ENCODE peak calls at places on chromosomes 12 and 14, in five cellular contexts. One of them, this sample, is unnamed. For H3K9me3, the result is how much of the 10 kb centered on the place peaks cover.

GRCh38 chr12:48758737-48759136 is 30.2 kb downstream of the ADCY6 start:
- DNase-seq in uterus: no peak
- DNase-seq in PC-3: no peak
- DNase-seq in CD8-positive, alpha-beta memory T cell: no peak
- DNase-seq in psoas muscle: no peak
- DNase-seq in this sample: no peak

GRCh38 chr14:93249128-93249831 is 42.2 kb downstream of the UBR7 start:
- DNase-seq in uterus: no peak
- DNase-seq in PC-3: no peak
- DNase-seq in CD8-positive, alpha-beta memory T cell: no peak
- DNase-seq in psoas muscle: no peak
- DNase-seq in this sample: no peak

GRCh38 chr14:90061849-90062794 is at the start of gene KCNK13:
- DNase-seq in uterus: no peak
- DNase-seq in PC-3: peak
- DNase-seq in CD8-positive, alpha-beta memory T cell: no peak
- DNase-seq in psoas muscle: peak
- DNase-seq in this sample: no peak

GRCh38 chr14:55673048-55673447 is 93.0 kb downstream of the KTN1 start:
- DNase-seq in uterus: no peak
- DNase-seq in PC-3: no peak
- DNase-seq in CD8-positive, alpha-beta memory T cell: no peak
- DNase-seq in psoas muscle: no peak
- DNase-seq in this sample: no peak

GRCh38 chr14:88556581-88556980 is 1.8 kb upstream of the PTPN21 start:
- DNase-seq in uterus: no peak
- DNase-seq in PC-3: no peak
- DNase-seq in CD8-positive, alpha-beta memory T cell: no peak
- DNase-seq in psoas muscle: no peak
- DNase-seq in this sample: no peak

GRCh38 chr12:116598341-116599284 is 39.4 kb downstream of the MAP1LC3B2 start:
- DNase-seq in uterus: peak
- DNase-seq in PC-3: peak
- DNase-seq in CD8-positive, alpha-beta memory T cell: no peak
- DNase-seq in psoas muscle: no peak
- DNase-seq in this sample: no peak

GRCh38 chr14:74618078-74618952 is 6.3 kb upstream of the LTBP2 start:
- DNase-seq in uterus: no peak
- DNase-seq in PC-3: peak
- DNase-seq in CD8-positive, alpha-beta memory T cell: peak
- DNase-seq in psoas muscle: no peak
- DNase-seq in this sample: peak

GRCh38 chr14:29376251-29376650 is 551.4 kb downstream of the PRKD1 start:
- DNase-seq in uterus: no peak
- DNase-seq in PC-3: no peak
- DNase-seq in CD8-positive, alpha-beta memory T cell: no peak
- DNase-seq in psoas muscle: no peak
- DNase-seq in this sample: no peak

GRCh38 chr12:46664771-46665287 is 161.0 kb downstream of the SLC38A4 start:
- DNase-seq in uterus: peak
- DNase-seq in PC-3: peak
- DNase-seq in CD8-positive, alpha-beta memory T cell: no peak
- DNase-seq in psoas muscle: no peak
- DNase-seq in this sample: no peak

GRCh38 chr12:26338574-26339572 is 143.5 kb downstream of the SSPN start:
- DNase-seq in uterus: no peak
- DNase-seq in PC-3: peak
- DNase-seq in CD8-positive, alpha-beta memory T cell: no peak
- DNase-seq in psoas muscle: no peak
- DNase-seq in this sample: no peak

GRCh38 chr12:69151254-69151751 is 88.1 kb upstream of the CPSF6 start:
- DNase-seq in uterus: no peak
- DNase-seq in PC-3: no peak
- DNase-seq in CD8-positive, alpha-beta memory T cell: no peak
- DNase-seq in psoas muscle: no peak
- DNase-seq in this sample: no peak

GRCh38 chr12:51847830-51848727 is at the start of gene FIGNL2:
- DNase-seq in uterus: no peak
- DNase-seq in PC-3: no peak
- DNase-seq in CD8-positive, alpha-beta memory T cell: no peak
- DNase-seq in psoas muscle: peak
- DNase-seq in this sample: peak
- H3K27ac ChIP-seq in uterus: peak
- H3K27ac ChIP-seq in PC-3: no peak
- H3K27ac ChIP-seq in CD8-positive, alpha-beta memory T cell: no peak
- H3K27ac ChIP-seq in psoas muscle: no peak
- H3K27ac ChIP-seq in this sample: peak

GRCh38 chr12:56160894-56161667 is 2.9 kb downstream of the MYL6 start:
- DNase-seq in uterus: no peak
- DNase-seq in PC-3: no peak
- DNase-seq in CD8-positive, alpha-beta memory T cell: no peak
- DNase-seq in psoas muscle: no peak
- DNase-seq in this sample: no peak

GRCh38 chr12:56158926-56159461 is 835 bp downstream of the MYL6 start:
- DNase-seq in uterus: peak
- DNase-seq in PC-3: peak
- DNase-seq in CD8-positive, alpha-beta memory T cell: no peak
- DNase-seq in psoas muscle: peak
- DNase-seq in this sample: peak

GRCh38 chr12:56161677-56162351 is 3.7 kb downstream of the MYL6 start:
- DNase-seq in uterus: no peak
- DNase-seq in PC-3: no peak
- DNase-seq in CD8-positive, alpha-beta memory T cell: no peak
- DNase-seq in psoas muscle: no peak
- DNase-seq in this sample: no peak

GRCh38 chr12:56159482-56160105 is 1.4 kb downstream of the MYL6 start:
- DNase-seq in uterus: no peak
- DNase-seq in PC-3: no peak
- DNase-seq in CD8-positive, alpha-beta memory T cell: no peak
- DNase-seq in psoas muscle: no peak
- DNase-seq in this sample: no peak

GRCh38 chr12:56160160-56160763 is 2.1 kb downstream of the MYL6 start:
- DNase-seq in uterus: no peak
- DNase-seq in PC-3: peak
- DNase-seq in CD8-positive, alpha-beta memory T cell: peak
- DNase-seq in psoas muscle: no peak
- DNase-seq in this sample: no peak
- H3K4me3 ChIP-seq in uterus: peak
- H3K4me3 ChIP-seq in PC-3: peak
- H3K4me3 ChIP-seq in CD8-positive, alpha-beta memory T cell: peak
- H3K4me3 ChIP-seq in psoas muscle: peak
- H3K4me3 ChIP-seq in this sample: peak

GRCh38 chr12:4567073-4567881 is 5.3 kb downstream of the DYRK4 start:
- DNase-seq in uterus: no peak
- DNase-seq in PC-3: no peak
- DNase-seq in CD8-positive, alpha-beta memory T cell: no peak
- DNase-seq in psoas muscle: no peak
- DNase-seq in this sample: no peak

DNA sequence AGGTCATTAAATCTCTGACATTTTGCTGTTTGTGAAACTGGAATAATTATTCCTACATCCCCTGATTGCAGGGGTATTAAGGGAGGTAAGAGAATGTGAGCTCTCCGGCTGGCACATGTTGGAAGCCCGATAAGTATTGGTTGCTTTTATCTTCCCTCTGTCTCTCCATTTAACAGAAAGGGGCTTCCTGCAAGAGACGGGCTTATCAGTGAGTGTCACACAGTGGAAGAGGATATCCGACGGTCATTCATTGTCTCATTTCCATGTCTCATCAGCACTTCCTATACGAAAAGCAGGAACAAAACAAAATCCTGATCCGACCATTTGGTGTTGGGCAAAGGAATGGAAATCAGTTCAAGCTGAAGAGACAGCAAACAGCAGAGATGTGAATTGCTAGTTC is 10.7 kb downstream of the DYRK4 start:
- DNase-seq in uterus: no peak
- DNase-seq in PC-3: no peak
- DNase-seq in CD8-positive, alpha-beta memory T cell: no peak
- DNase-seq in psoas muscle: no peak
- DNase-seq in this sample: no peak
- H3K9me3 ChIP-seq in uterus: under half
- H3K9me3 ChIP-seq in PC-3: under half
- H3K9me3 ChIP-seq in CD8-positive, alpha-beta memory T cell: under half
- H3K9me3 ChIP-seq in psoas muscle: under half
- H3K9me3 ChIP-seq in this sample: under half

GRCh38 chr12:13142747-13143146 is 39.3 kb upstream of the GSG1 start:
- DNase-seq in uterus: no peak
- DNase-seq in PC-3: no peak
- DNase-seq in CD8-positive, alpha-beta memory T cell: no peak
- DNase-seq in psoas muscle: no peak
- DNase-seq in this sample: peak
- H3K27ac ChIP-seq in uterus: no peak
- H3K27ac ChIP-seq in PC-3: no peak
- H3K27ac ChIP-seq in CD8-positive, alpha-beta memory T cell: no peak
- H3K27ac ChIP-seq in psoas muscle: no peak
- H3K27ac ChIP-seq in this sample: no peak

DNA sequence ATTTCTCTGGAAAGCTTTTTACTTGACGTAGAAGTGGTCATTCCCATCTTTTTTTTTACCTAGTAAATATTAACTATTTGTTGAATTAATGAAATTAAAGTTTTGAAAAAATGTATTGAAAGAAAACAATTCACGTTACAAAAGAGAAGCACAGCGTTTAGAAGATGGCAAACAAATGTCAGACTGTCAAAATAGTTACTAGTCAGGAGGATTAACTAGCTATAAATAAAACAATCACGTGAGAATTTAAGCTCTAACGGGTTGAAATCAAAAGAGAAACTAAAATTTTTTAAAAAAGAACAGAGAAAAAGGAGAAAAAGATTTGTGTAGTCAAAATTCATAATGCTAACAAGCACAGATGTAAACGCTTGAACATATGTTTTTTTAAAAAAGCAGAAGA is 26.4 kb downstream of the DDHD1 start:
- DNase-seq in uterus: no peak
- DNase-seq in PC-3: no peak
- DNase-seq in CD8-positive, alpha-beta memory T cell: no peak
- DNase-seq in psoas muscle: no peak
- DNase-seq in this sample: no peak
- H3K4me3 ChIP-seq in uterus: no peak
- H3K4me3 ChIP-seq in PC-3: no peak
- H3K4me3 ChIP-seq in CD8-positive, alpha-beta memory T cell: peak
- H3K4me3 ChIP-seq in psoas muscle: peak
- H3K4me3 ChIP-seq in this sample: peak

GRCh38 chr12:130977046-130977758 is 23.5 kb downstream of the ADGRD1 start:
- DNase-seq in uterus: no peak
- DNase-seq in PC-3: no peak
- DNase-seq in CD8-positive, alpha-beta memory T cell: no peak
- DNase-seq in psoas muscle: no peak
- DNase-seq in this sample: no peak

GRCh38 chr12:130981156-130981789 is 27.6 kb downstream of the ADGRD1 start:
- DNase-seq in uterus: no peak
- DNase-seq in PC-3: no peak
- DNase-seq in CD8-positive, alpha-beta memory T cell: no peak
- DNase-seq in psoas muscle: no peak
- DNase-seq in this sample: no peak

GRCh38 chr12:130976171-130976720 is 22.5 kb downstream of the ADGRD1 start:
- DNase-seq in uterus: no peak
- DNase-seq in PC-3: no peak
- DNase-seq in CD8-positive, alpha-beta memory T cell: no peak
- DNase-seq in psoas muscle: no peak
- DNase-seq in this sample: no peak

GRCh38 chr12:130977759-130978127 is 24.0 kb downstream of the ADGRD1 start:
- DNase-seq in uterus: no peak
- DNase-seq in PC-3: no peak
- DNase-seq in CD8-positive, alpha-beta memory T cell: no peak
- DNase-seq in psoas muscle: no peak
- DNase-seq in this sample: no peak

GRCh38 chr12:130978785-130979184 is 25.1 kb downstream of the ADGRD1 start:
- DNase-seq in uterus: no peak
- DNase-seq in PC-3: no peak
- DNase-seq in CD8-positive, alpha-beta memory T cell: no peak
- DNase-seq in psoas muscle: no peak
- DNase-seq in this sample: no peak
- H3K9me3 ChIP-seq in uterus: under half
- H3K9me3 ChIP-seq in PC-3: under half
- H3K9me3 ChIP-seq in CD8-positive, alpha-beta memory T cell: under half
- H3K9me3 ChIP-seq in psoas muscle: under half
- H3K9me3 ChIP-seq in this sample: under half

GRCh38 chr14:69076341-69076740 is 76.6 kb downstream of the DCAF5 start:
- DNase-seq in uterus: no peak
- DNase-seq in PC-3: no peak
- DNase-seq in CD8-positive, alpha-beta memory T cell: no peak
- DNase-seq in psoas muscle: no peak
- DNase-seq in this sample: no peak

GRCh38 chr14:69081271-69081670 is 71.6 kb downstream of the DCAF5 start:
- DNase-seq in uterus: no peak
- DNase-seq in PC-3: no peak
- DNase-seq in CD8-positive, alpha-beta memory T cell: no peak
- DNase-seq in psoas muscle: no peak
- DNase-seq in this sample: no peak

GRCh38 chr14:69079188-69079742 is 73.7 kb downstream of the DCAF5 start:
- DNase-seq in uterus: no peak
- DNase-seq in PC-3: peak
- DNase-seq in CD8-positive, alpha-beta memory T cell: no peak
- DNase-seq in psoas muscle: no peak
- DNase-seq in this sample: no peak

GRCh38 chr14:69079747-69080146 is 73.2 kb downstream of the DCAF5 start:
- DNase-seq in uterus: no peak
- DNase-seq in PC-3: no peak
- DNase-seq in CD8-positive, alpha-beta memory T cell: no peak
- DNase-seq in psoas muscle: no peak
- DNase-seq in this sample: no peak

DNA sequence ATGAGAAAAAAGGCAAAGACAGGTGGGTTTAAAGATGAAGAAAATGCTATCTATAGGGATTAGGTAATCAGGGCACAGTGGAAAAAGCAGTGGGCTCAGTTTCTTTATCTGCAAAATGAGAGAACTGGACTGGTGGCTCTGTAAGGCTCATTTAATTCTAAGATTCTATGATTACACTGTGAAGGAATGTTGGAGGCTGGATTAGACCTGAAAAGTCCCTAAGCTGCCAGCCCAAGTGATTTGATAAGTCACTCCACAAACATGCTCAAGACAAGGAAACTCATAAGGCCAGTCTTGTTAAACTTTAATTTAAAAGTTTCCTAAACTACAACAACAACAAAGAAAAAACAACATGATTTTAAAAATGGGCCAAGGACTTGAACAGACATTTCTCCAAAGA is 75.1 kb downstream of the DCAF5 start:
- DNase-seq in uterus: no peak
- DNase-seq in PC-3: peak
- DNase-seq in CD8-positive, alpha-beta memory T cell: no peak
- DNase-seq in psoas muscle: no peak
- DNase-seq in this sample: no peak
- H3K27ac ChIP-seq in uterus: peak
- H3K27ac ChIP-seq in PC-3: peak
- H3K27ac ChIP-seq in CD8-positive, alpha-beta memory T cell: no peak
- H3K27ac ChIP-seq in psoas muscle: no peak
- H3K27ac ChIP-seq in this sample: peak